ENCODE peak calls at places on chromosomes 1 and 21, in five cellular contexts. P is H9; O is type B pancreatic cell; V is progenitor cell of endocrine pancreas; X is CD8-positive, alpha-beta T cell. B is an unnamed sample.

GRCh38 chr1:22286491-22286890 is 143.6 kb upstream of the WNT4 start:
- DNase-seq in P (no peak), O (no peak), V (no peak), X (peak; percentile 41), B (no peak)

GRCh38 chr1:70221241-70222077 is at the start of gene SRSF11:
- DNase-seq in P (peak; percentile 95), O (peak; percentile 98), V (peak; percentile 96), X (peak; percentile 98), B (peak; percentile 99)

GRCh38 chr1:160741092-160741501 is 2.0 kb downstream of the SLAMF7 start:
- DNase-seq in P (no peak), O (no peak), V (no peak), X (no peak), B (no peak)

GRCh38 chr1:153402226-153402625 is 11.4 kb upstream of the S100A8 start:
- DNase-seq in P (peak; percentile 18), O (no peak), V (no peak), X (no peak), B (no peak)

GRCh38 chr1:192445849-192446489 is 129.2 kb downstream of the RGS21 start:
- DNase-seq in P (no peak), O (no peak), V (peak; percentile 39), X (peak; percentile 54), B (peak; percentile 61)

GRCh38 chr21:33975548-33976081 is 60.0 kb upstream of the ATP5PO start:
- DNase-seq in P (no peak), O (no peak), V (no peak), X (peak; percentile 70), B (no peak)

GRCh38 chr1:28519946-28520725 is 14.3 kb downstream of the RCC1 start:
- DNase-seq in P (no peak), O (no peak), V (no peak), X (no peak), B (no peak)

GRCh38 chr1:1239247-1239623 is 7.2 kb downstream of the B3GALT6 start:
- DNase-seq in P (no peak), O (no peak), V (no peak), X (no peak), B (no peak)

GRCh38 chr1:167517535-167518330 is 596 bp downstream of the CD247 start:
- DNase-seq in P (no peak), O (no peak), V (no peak), X (peak; percentile 84), B (no peak)

GRCh38 chr1:207021876-207022596 is 10.5 kb downstream of the C1orf116 start:
- DNase-seq in P (no peak), O (no peak), V (no peak), X (no peak), B (no peak)

GRCh38 chr1:230130172-230130944 is 63.3 kb downstream of the GALNT2 start:
- DNase-seq in P (no peak), O (no peak), V (no peak), X (no peak), B (peak; percentile 53)

GRCh38 chr1:231422798-231423309 is 767 bp upstream of the EGLN1 start:
- DNase-seq in P (no peak), O (no peak), V (no peak), X (no peak), B (no peak)

GRCh38 chr1:231420959-231421615 is 1.0 kb downstream of the EGLN1 start:
- DNase-seq in P (peak; percentile 64), O (peak; percentile 73), V (peak; percentile 39), X (peak; percentile 64), B (peak; percentile 59)

GRCh38 chr1:231421616-231421970 is 494 bp downstream of the EGLN1 start:
- DNase-seq in P (peak; percentile 47), O (peak; percentile 76), V (no peak), X (no peak), B (peak; percentile 61)

GRCh38 chr1:231423648-231424047 is 1.6 kb upstream of the EGLN1 start:
- DNase-seq in P (no peak), O (no peak), V (no peak), X (no peak), B (no peak)

GRCh38 chr1:231421971-231422797 is at the start of gene EGLN1:
- DNase-seq in P (peak; percentile 76), O (peak; percentile 91), V (peak; percentile 83), X (peak; percentile 91), B (peak; percentile 87)
- TF ChIP-seq CTCF in P (peak; percentile 48), O (peak; percentile 36), V (peak; percentile 53), X (peak; percentile 40), B (no peak)

GRCh38 chr1:91018006-91018405 is 3.8 kb downstream of the ZNF644 start:
- DNase-seq in P (no peak), O (no peak), V (no peak), X (no peak), B (no peak)
- TF ChIP-seq CTCF in P (peak; percentile 58), O (peak; percentile 60), V (peak; percentile 32), X (peak; percentile 22), B (no peak)

DNA sequence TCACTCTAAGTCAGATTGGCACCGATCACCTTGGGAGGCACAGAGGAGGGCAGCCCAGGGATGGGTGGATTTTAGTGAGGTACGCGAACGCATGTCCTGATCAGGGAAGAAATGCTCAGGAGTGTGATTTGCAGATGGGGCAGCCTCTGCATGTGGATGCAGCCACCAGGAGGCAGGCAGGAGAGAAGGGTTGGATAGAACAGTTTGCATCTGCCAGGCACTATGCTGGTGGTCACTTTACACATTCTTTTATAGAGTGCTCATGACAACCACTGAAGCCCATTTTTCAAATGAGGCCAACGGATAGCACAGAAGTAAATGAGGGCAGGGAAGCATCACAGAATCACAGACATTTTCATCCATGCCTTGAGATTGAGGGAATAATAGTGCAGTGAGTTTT is 5.7 kb downstream of the LAMB3 start:
- DNase-seq in P (peak; percentile 59), O (no peak), V (no peak), X (no peak), B (no peak)
- TF ChIP-seq CTCF in P (peak; percentile 65), O (peak; percentile 24), V (peak; percentile 10), X (no peak), B (no peak)

GRCh38 chr1:51519857-51520699 is 1.0 kb upstream of the EPS15 start:
- DNase-seq in P (no peak), O (no peak), V (no peak), X (no peak), B (no peak)
- TF ChIP-seq CTCF in P (no peak), O (no peak), V (no peak), X (no peak), B (no peak)

DNA sequence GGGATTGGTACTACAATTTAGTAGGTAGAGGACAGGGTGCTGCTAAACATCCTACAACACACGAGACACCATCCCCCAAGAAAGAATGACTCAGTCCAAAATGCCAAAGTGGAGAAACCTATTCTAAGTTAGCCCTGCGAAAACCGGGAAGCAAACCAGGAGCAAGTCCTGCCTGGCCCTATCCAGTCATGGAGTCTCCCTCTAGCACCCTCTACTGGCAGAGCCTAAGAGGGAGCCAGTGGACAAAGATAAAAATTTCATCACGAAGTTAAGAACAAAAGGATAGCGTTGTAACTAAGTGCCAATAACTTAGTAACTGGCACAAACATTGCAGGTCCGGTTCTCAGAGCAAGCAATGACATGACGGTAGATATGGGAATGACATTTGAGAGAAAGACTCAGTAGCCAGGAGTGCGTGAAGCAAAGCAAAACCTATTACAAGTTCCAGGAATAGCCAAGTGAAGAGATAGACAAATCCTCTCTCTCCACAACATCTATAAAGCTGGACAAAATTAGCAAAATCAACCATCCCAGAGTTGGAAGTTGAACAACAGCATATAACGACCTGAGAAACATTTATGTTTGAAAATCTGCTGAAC is 383.5 kb downstream of the OMA1 start:
- DNase-seq in P (peak; percentile 71), O (no peak), V (peak; percentile 37), X (no peak), B (peak; percentile 66)
- TF ChIP-seq CTCF in P (peak; percentile 94), O (peak; percentile 93), V (peak; percentile 90), X (no peak), B (peak; percentile 92)

DNA sequence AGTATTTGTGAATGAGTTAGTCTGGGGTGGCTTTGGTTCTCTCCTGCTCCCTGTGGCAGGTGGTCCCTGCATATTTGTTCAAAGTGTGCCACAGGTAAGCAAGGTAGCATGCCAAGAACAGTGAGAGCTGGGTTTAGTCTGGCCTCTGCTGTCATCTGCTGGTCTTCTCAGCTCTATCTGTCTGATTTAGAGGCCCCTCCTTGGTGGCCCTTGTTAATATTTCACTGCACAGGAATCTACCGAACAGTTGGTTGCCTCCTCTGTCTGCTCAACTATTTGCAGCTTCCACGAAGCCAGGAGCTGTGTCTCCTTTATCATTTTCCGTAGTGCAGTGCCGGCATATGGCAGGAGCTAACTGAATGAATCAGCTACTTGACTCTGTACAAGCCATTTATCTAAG is 9.7 kb downstream of the DNM3 start:
- DNase-seq in P (no peak), O (no peak), V (no peak), X (no peak), B (no peak)
- TF ChIP-seq CTCF in P (no peak), O (no peak), V (no peak), X (no peak), B (no peak)

DNA sequence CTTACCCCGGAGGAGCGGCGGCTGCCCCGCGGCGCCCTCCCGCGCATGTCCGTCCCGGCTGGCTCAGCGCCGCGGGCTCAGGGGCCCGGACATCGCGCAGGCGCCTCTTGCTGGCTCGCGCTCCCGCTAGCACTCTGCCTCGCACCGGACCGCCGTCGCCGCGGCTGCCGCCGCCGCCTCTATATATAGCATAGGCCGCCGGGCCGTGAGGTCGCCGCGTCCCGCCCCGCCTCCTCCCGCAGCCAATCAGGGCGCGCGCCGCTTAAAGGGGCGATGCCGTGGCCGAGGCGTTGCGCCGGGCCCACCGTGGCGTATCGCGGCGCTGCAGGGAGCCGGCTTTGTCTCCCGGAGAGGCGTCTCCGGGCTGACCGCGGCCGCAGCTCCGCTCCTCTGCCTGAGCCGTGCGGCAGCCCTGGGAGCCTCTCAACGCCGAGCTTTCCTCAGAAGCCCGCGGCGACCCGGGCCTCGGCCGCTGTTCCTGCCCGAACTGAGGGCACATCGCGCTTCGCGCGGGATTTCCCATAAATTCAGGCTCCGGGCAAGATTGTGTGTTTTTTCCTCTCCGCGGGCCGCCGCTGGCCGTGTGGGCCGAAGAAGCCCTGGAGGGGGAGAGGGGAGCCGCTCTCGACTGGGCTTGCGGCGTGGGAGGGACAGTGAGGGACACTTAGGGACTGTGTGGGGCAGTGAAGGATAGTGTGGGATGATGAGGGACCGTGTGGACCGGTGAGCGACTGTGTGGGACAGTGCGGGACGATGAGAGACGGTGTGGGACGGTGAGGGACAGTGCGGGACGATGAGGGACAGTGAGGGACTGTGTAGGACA is at the start of gene ERRFI1:
- DNase-seq in P (peak; percentile 91), O (peak; percentile 99), V (peak; percentile 96), X (peak; percentile 93), B (peak; percentile 97)
- TF ChIP-seq CTCF in P (no peak), O (no peak), V (no peak), X (no peak), B (no peak)

GRCh38 chr21:16193758-16194606 is 464.2 kb downstream of the USP25 start:
- DNase-seq in P (peak; percentile 39), O (no peak), V (no peak), X (no peak), B (peak; percentile 55)

GRCh38 chr21:16195896-16196443 is 466.2 kb downstream of the USP25 start:
- DNase-seq in P (no peak), O (no peak), V (no peak), X (no peak), B (no peak)

GRCh38 chr21:16196521-16197208 is 466.9 kb downstream of the USP25 start:
- DNase-seq in P (no peak), O (no peak), V (no peak), X (no peak), B (no peak)

GRCh38 chr21:16194851-16195251 is 465.1 kb downstream of the USP25 start:
- DNase-seq in P (no peak), O (no peak), V (no peak), X (no peak), B (no peak)

GRCh38 chr21:16195476-16195875 is 465.7 kb downstream of the USP25 start:
- DNase-seq in P (no peak), O (no peak), V (no peak), X (no peak), B (no peak)
- TF ChIP-seq CTCF in P (no peak), O (no peak), V (no peak), X (no peak), B (no peak)

B was measured in nephron progenitor cell.